ENCODE peak calls at places on chromosome 14, in four cellular contexts. One of them, this sample, is unnamed.

GRCh38 chr14:83556746-83557460 is 1973.0 kb upstream of the FLRT2 start:
- DNase-seq in NB4: no peak
- DNase-seq in dorsolateral prefrontal cortex: no peak
- DNase-seq in suprapubic skin: no peak
- DNase-seq in this sample: peak

GRCh38 chr14:82811246-82811645 is 1277.6 kb upstream of the SEL1L start:
- DNase-seq in dorsolateral prefrontal cortex: no peak
- DNase-seq in suprapubic skin: no peak
- DNase-seq in NB4: no peak
- DNase-seq in this sample: no peak

GRCh38 chr14:56423591-56423991 is 156.0 kb upstream of the TMEM260 start:
- DNase-seq in suprapubic skin: no peak
- DNase-seq in dorsolateral prefrontal cortex: no peak
- DNase-seq in NB4: no peak
- DNase-seq in this sample: no peak

GRCh38 chr14:99660006-99660566 is 15.2 kb downstream of the HHIPL1 start:
- DNase-seq in NB4: no peak
- DNase-seq in suprapubic skin: no peak
- DNase-seq in dorsolateral prefrontal cortex: no peak
- DNase-seq in this sample: no peak

GRCh38 chr14:36928432-36928831 is 244.0 kb downstream of the SLC25A21 start:
- DNase-seq in NB4: no peak
- DNase-seq in suprapubic skin: no peak
- DNase-seq in dorsolateral prefrontal cortex: no peak
- DNase-seq in this sample: no peak

GRCh38 chr14:80356413-80356812 is 145.1 kb upstream of the DIO2 start:
- DNase-seq in suprapubic skin: no peak
- DNase-seq in dorsolateral prefrontal cortex: no peak
- DNase-seq in NB4: peak
- DNase-seq in this sample: peak

GRCh38 chr14:20413785-20414117 is 450 bp upstream of the TEP1 start:
- DNase-seq in suprapubic skin: no peak
- DNase-seq in dorsolateral prefrontal cortex: no peak
- DNase-seq in NB4: peak
- DNase-seq in this sample: no peak

GRCh38 chr14:105617201-105617777 is 90.9 kb downstream of the TMEM121 start:
- DNase-seq in dorsolateral prefrontal cortex: no peak
- DNase-seq in NB4: no peak
- DNase-seq in suprapubic skin: peak
- DNase-seq in this sample: no peak

GRCh38 chr14:20934148-20934762 is 21.0 kb upstream of the RNASE2 start:
- DNase-seq in NB4: no peak
- DNase-seq in suprapubic skin: no peak
- DNase-seq in dorsolateral prefrontal cortex: peak
- DNase-seq in this sample: peak

GRCh38 chr14:30142216-30142615 is 214.6 kb upstream of the PRKD1 start:
- DNase-seq in suprapubic skin: no peak
- DNase-seq in NB4: no peak
- DNase-seq in dorsolateral prefrontal cortex: no peak
- DNase-seq in this sample: no peak

GRCh38 chr14:100237735-100238418 is 1.1 kb upstream of the YY1 start:
- DNase-seq in dorsolateral prefrontal cortex: peak
- DNase-seq in suprapubic skin: peak
- DNase-seq in NB4: peak
- DNase-seq in this sample: peak

GRCh38 chr14:50340945-50341344 is 28.8 kb downstream of the DMAC2L start:
- DNase-seq in dorsolateral prefrontal cortex: no peak
- DNase-seq in suprapubic skin: no peak
- DNase-seq in NB4: no peak
- DNase-seq in this sample: no peak

GRCh38 chr14:66379116-66379515 is 107.1 kb upstream of the CCDC196 start:
- DNase-seq in dorsolateral prefrontal cortex: no peak
- DNase-seq in NB4: no peak
- DNase-seq in suprapubic skin: no peak
- DNase-seq in this sample: peak

GRCh38 chr14:32938719-32939253 is at the start of gene NPAS3:
- DNase-seq in suprapubic skin: no peak
- DNase-seq in dorsolateral prefrontal cortex: no peak
- DNase-seq in NB4: no peak
- DNase-seq in this sample: no peak

GRCh38 chr14:22606380-22606779 is 8.3 kb downstream of the ABHD4 start:
- DNase-seq in dorsolateral prefrontal cortex: no peak
- DNase-seq in suprapubic skin: no peak
- DNase-seq in NB4: no peak
- DNase-seq in this sample: peak

GRCh38 chr14:66624319-66624937 is 116.5 kb downstream of the GPHN start:
- DNase-seq in suprapubic skin: no peak
- DNase-seq in NB4: peak
- DNase-seq in dorsolateral prefrontal cortex: peak
- DNase-seq in this sample: peak

GRCh38 chr14:88556581-88556980 is 1.8 kb upstream of the PTPN21 start:
- DNase-seq in NB4: no peak
- DNase-seq in dorsolateral prefrontal cortex: no peak
- DNase-seq in suprapubic skin: no peak
- DNase-seq in this sample: no peak

GRCh38 chr14:88562831-88563686 is at the start of gene ZC3H14:
- DNase-seq in dorsolateral prefrontal cortex: peak
- DNase-seq in suprapubic skin: peak
- DNase-seq in NB4: peak
- DNase-seq in this sample: peak

GRCh38 chr14:88563845-88564244 is 1.0 kb downstream of the ZC3H14 start:
- DNase-seq in suprapubic skin: no peak
- DNase-seq in NB4: no peak
- DNase-seq in dorsolateral prefrontal cortex: no peak
- DNase-seq in this sample: no peak

GRCh38 chr14:88562532-88562830 is 356 bp upstream of the ZC3H14 start:
- DNase-seq in NB4: no peak
- DNase-seq in dorsolateral prefrontal cortex: no peak
- DNase-seq in suprapubic skin: no peak
- DNase-seq in this sample: no peak

DNA sequence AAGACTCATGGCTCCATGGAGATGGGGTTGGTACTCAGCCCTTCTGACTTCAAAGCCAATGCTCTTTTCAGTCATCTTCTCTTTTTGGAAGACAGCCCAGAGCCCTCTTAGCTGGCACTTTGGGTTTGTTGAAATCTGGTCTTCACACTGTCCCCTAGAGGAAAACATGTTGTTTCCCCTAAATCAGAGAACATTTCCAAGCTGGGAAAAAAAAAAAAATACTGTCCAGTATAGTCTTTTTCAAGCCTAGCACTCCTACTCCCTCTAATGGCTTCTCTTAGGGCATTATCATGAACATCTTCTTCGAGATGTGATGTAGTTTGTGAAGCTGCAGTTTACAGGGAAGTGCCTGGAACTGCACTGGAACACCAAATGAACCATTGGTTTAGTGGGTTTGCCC is 3.0 kb upstream of the ZC3H14 start:
- DNase-seq in NB4: peak
- DNase-seq in dorsolateral prefrontal cortex: no peak
- DNase-seq in suprapubic skin: no peak
- DNase-seq in this sample: peak
- TF ChIP-seq CTCF in NB4: peak
- TF ChIP-seq CTCF in dorsolateral prefrontal cortex: peak
- TF ChIP-seq CTCF in suprapubic skin: peak
- TF ChIP-seq CTCF in this sample: peak

GRCh38 chr14:97411938-97412612 is 614.9 kb downstream of the VRK1 start:
- DNase-seq in suprapubic skin: no peak
- DNase-seq in dorsolateral prefrontal cortex: no peak
- DNase-seq in NB4: no peak
- DNase-seq in this sample: no peak

GRCh38 chr14:97412933-97413574 is 615.9 kb downstream of the VRK1 start:
- DNase-seq in suprapubic skin: no peak
- DNase-seq in dorsolateral prefrontal cortex: no peak
- DNase-seq in NB4: no peak
- DNase-seq in this sample: no peak

GRCh38 chr14:97408503-97408902 is 611.3 kb downstream of the VRK1 start:
- DNase-seq in NB4: no peak
- DNase-seq in suprapubic skin: no peak
- DNase-seq in dorsolateral prefrontal cortex: no peak
- DNase-seq in this sample: no peak

GRCh38 chr14:97408937-97409860 is 612.0 kb downstream of the VRK1 start:
- DNase-seq in NB4: no peak
- DNase-seq in dorsolateral prefrontal cortex: no peak
- DNase-seq in suprapubic skin: no peak
- DNase-seq in this sample: no peak

GRCh38 chr14:97410667-97411286 is 613.6 kb downstream of the VRK1 start:
- DNase-seq in dorsolateral prefrontal cortex: no peak
- DNase-seq in suprapubic skin: no peak
- DNase-seq in NB4: no peak
- DNase-seq in this sample: no peak
- TF ChIP-seq CTCF in dorsolateral prefrontal cortex: no peak
- TF ChIP-seq CTCF in suprapubic skin: no peak
- TF ChIP-seq CTCF in NB4: no peak
- TF ChIP-seq CTCF in this sample: no peak

DNA sequence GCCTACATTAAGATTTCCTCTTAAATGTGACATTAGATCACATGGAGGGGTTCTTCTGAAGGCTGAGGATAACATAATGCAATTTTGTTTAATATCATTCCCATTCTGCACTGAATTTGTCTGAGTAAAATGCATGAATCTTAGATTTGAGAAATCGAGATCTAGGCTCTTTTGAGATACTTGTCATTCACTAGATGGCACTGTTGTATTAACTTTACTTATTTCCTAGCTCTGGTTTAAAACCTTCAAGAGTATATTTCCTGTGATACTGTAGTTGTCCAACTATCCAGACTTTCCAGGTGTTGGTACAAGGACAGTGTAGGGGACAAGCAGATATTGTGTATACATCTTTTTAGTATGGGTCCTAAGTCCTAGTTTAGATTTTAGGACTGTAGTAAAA is 91.7 kb upstream of the SEL1L start:
- DNase-seq in suprapubic skin: no peak
- DNase-seq in NB4: peak
- DNase-seq in dorsolateral prefrontal cortex: no peak
- DNase-seq in this sample: peak
- TF ChIP-seq CTCF in suprapubic skin: no peak
- TF ChIP-seq CTCF in NB4: no peak
- TF ChIP-seq CTCF in dorsolateral prefrontal cortex: peak
- TF ChIP-seq CTCF in this sample: peak

DNA sequence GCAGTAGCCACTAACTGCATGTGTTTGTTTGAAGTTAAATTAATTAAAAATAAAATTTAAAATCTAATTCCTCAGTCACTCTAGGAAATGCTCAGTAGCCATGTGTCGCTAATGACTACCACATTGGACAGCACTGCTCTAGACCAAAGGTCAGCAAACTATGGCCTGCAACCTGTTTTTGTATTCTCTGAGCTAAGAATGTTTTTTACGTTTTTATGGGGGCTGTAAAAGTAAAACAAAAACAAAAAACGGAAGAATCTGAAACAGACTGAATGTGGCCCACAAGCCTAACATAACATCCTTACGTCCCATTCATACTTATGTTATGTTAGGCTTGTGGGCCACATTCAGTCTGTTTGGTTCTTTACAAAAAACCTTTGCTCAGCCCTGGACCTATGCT is 57.8 kb downstream of the LIN52 start:
- DNase-seq in suprapubic skin: no peak
- DNase-seq in NB4: no peak
- DNase-seq in dorsolateral prefrontal cortex: no peak
- DNase-seq in this sample: no peak
- TF ChIP-seq CTCF in suprapubic skin: no peak
- TF ChIP-seq CTCF in NB4: no peak
- TF ChIP-seq CTCF in dorsolateral prefrontal cortex: no peak
- TF ChIP-seq CTCF in this sample: no peak

GRCh38 chr14:102539544-102540309 is 30.2 kb upstream of the ANKRD9 start:
- DNase-seq in dorsolateral prefrontal cortex: no peak
- DNase-seq in NB4: peak
- DNase-seq in suprapubic skin: no peak
- DNase-seq in this sample: peak

GRCh38 chr14:102544034-102544744 is 34.6 kb upstream of the ANKRD9 start:
- DNase-seq in suprapubic skin: no peak
- DNase-seq in dorsolateral prefrontal cortex: no peak
- DNase-seq in NB4: no peak
- DNase-seq in this sample: peak

GRCh38 chr14:102540310-102541028 is 30.9 kb upstream of the ANKRD9 start:
- DNase-seq in NB4: no peak
- DNase-seq in suprapubic skin: no peak
- DNase-seq in dorsolateral prefrontal cortex: no peak
- DNase-seq in this sample: peak

GRCh38 chr14:102538598-102539543 is 29.3 kb upstream of the ANKRD9 start:
- DNase-seq in suprapubic skin: no peak
- DNase-seq in NB4: no peak
- DNase-seq in dorsolateral prefrontal cortex: no peak
- DNase-seq in this sample: no peak

GRCh38 chr14:102541771-102542170 is 32.2 kb upstream of the ANKRD9 start:
- DNase-seq in NB4: no peak
- DNase-seq in suprapubic skin: no peak
- DNase-seq in dorsolateral prefrontal cortex: no peak
- DNase-seq in this sample: no peak
- TF ChIP-seq CTCF in NB4: no peak
- TF ChIP-seq CTCF in suprapubic skin: no peak
- TF ChIP-seq CTCF in dorsolateral prefrontal cortex: no peak
- TF ChIP-seq CTCF in this sample: no peak

GRCh38 chr14:78535041-78535440 is 364.9 kb downstream of the NRXN3 start:
- DNase-seq in NB4: no peak
- DNase-seq in suprapubic skin: no peak
- DNase-seq in dorsolateral prefrontal cortex: no peak
- DNase-seq in this sample: no peak
- TF ChIP-seq CTCF in NB4: no peak
- TF ChIP-seq CTCF in suprapubic skin: no peak
- TF ChIP-seq CTCF in dorsolateral prefrontal cortex: no peak
- TF ChIP-seq CTCF in this sample: no peak

GRCh38 chr14:26132061-26132460 is 465.8 kb downstream of the NOVA1 start:
- DNase-seq in suprapubic skin: no peak
- DNase-seq in NB4: no peak
- DNase-seq in dorsolateral prefrontal cortex: no peak
- DNase-seq in this sample: no peak

GRCh38 chr14:26138764-26139445 is 458.9 kb downstream of the NOVA1 start:
- DNase-seq in NB4: no peak
- DNase-seq in suprapubic skin: no peak
- DNase-seq in dorsolateral prefrontal cortex: no peak
- DNase-seq in this sample: peak

DNA sequence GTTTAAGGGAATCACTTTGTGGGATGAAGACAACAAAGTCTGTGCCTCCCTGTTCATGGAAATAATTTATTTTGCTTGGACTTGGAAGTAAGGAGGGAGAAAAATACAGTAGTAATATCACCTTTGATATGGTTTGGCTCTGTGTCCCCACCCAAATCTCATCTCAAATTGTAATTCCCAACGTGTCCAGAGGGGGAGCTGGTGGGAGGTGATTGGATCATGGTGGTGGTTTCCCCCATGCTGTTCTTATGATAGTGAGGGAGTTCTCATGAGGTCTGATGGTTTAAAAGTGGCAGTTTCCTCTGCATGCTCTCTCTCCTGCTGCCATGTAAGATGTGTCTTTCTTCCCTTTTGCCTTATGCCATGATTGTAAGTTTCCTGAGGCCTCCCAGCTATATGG is 460.7 kb downstream of the NOVA1 start:
- DNase-seq in suprapubic skin: no peak
- DNase-seq in NB4: no peak
- DNase-seq in dorsolateral prefrontal cortex: no peak
- DNase-seq in this sample: no peak
- TF ChIP-seq CTCF in suprapubic skin: no peak
- TF ChIP-seq CTCF in NB4: no peak
- TF ChIP-seq CTCF in dorsolateral prefrontal cortex: no peak
- TF ChIP-seq CTCF in this sample: no peak